ENCODE peak calls at places on chromosomes 13 and 19, in ten cellular contexts. O is stimulated activated CD8-positive, alpha-beta memory T cell treated with anti-CD3 and anti-CD28 coated beads, Interleukin-7, amount 100 ng/mL, for 1 hour; X is psoas muscle; B is breast epithelium; M is EL; W is activated T-helper 2 cell treated with anti-CD3 and anti-CD28 coated beads, Interferon-gamma antibody, Interleukin-2, Interleukin-4, amounts not matched to agents 10 μg/mL and 5 μg/mL and 100 μg/mL, durations not matched to agents 14 hours and 24 hours and 36 hours; U is islet precursor cell; F is epithelial cell of prostate; A is activated CD8-positive, alpha-beta T cell treated with anti-CD3 and anti-CD28 coated beads for 36 hours; E is effector memory CD8-positive, alpha-beta T cell. Q is an unnamed sample.

GRCh38 chr13:30870916-30871712 is 35.0 kb upstream of the MEDAG start:
- DNase-seq in O (no peak), X (no peak), B (no peak), M (no peak), W (no peak), U (no peak), F (no peak), A (no peak), E (no peak), Q (no peak)

GRCh38 chr13:92994056-92994455 is 232.6 kb upstream of the GPC6 start:
- DNase-seq in O (no peak), X (no peak), B (no peak), M (peak; percentile 45), W (no peak), U (no peak), F (peak; percentile 10), A (no peak), E (no peak), Q (no peak)

GRCh38 chr13:46010148-46010547 is 42.4 kb downstream of the ZC3H13 start:
- DNase-seq in O (no peak), X (no peak), B (no peak), M (no peak), W (no peak), U (no peak), F (no peak), A (no peak), E (no peak), Q (no peak)

GRCh38 chr19:38921420-38922274 is 8.9 kb downstream of the SARS2 start:
- DNase-seq in O (no peak), X (no peak), B (no peak), M (no peak), W (no peak), U (no peak), F (no peak), A (no peak), E (no peak), Q (no peak)

GRCh38 chr13:85170372-85170771 is 628.8 kb downstream of the SLITRK6 start:
- DNase-seq in O (no peak), X (no peak), B (no peak), M (no peak), W (no peak), U (no peak), F (no peak), A (no peak), E (no peak), Q (no peak)

GRCh38 chr19:10251792-10252694 is at the start of gene MRPL4:
- DNase-seq in O (peak; percentile 80), X (peak; percentile 97), B (peak; percentile 95), M (peak; percentile 99), W (peak; percentile 97), U (peak; percentile 99), F (peak; percentile 93), A (peak; percentile 99), E (peak; percentile 94), Q (peak; percentile 98)

GRCh38 chr13:75870397-75870801 is 234.3 kb downstream of the LMO7 start:
- DNase-seq in O (no peak), X (no peak), B (no peak), M (peak; percentile 47), W (peak; percentile 10), U (no peak), F (no peak), A (peak; percentile 6), E (peak; percentile 18), Q (peak; percentile 41)

GRCh38 chr13:99808786-99809185 is 162.8 kb downstream of the ZIC5 start:
- DNase-seq in O (no peak), X (no peak), B (no peak), M (no peak), W (no peak), U (no peak), F (no peak), A (no peak), E (no peak), Q (no peak)

GRCh38 chr13:30766957-30767603 is 31.7 kb downstream of the ALOX5AP start:
- DNase-seq in O (no peak), X (no peak), B (no peak), M (no peak), W (no peak), U (no peak), F (no peak), A (peak; percentile 31), E (peak; percentile 38), Q (peak; percentile 29)

GRCh38 chr13:112062619-112063308 is 4.2 kb upstream of the SOX1 start:
- DNase-seq in O (no peak), X (no peak), B (no peak), M (no peak), W (no peak), U (peak; percentile 77), F (no peak), A (no peak), E (no peak), Q (no peak)

GRCh38 chr19:15424692-15425272 is 6.0 kb upstream of the AKAP8L start:
- DNase-seq in O (no peak), X (peak; percentile 42), B (no peak), M (no peak), W (no peak), U (no peak), F (no peak), A (no peak), E (no peak), Q (no peak)

GRCh38 chr19:2329162-2329505 is 650 bp downstream of the SPPL2B start:
- DNase-seq in O (no peak), X (no peak), B (no peak), M (no peak), W (no peak), U (no peak), F (no peak), A (no peak), E (no peak), Q (no peak)

GRCh38 chr13:75550159-75550567 is 572 bp downstream of the UCHL3 start:
- DNase-seq in O (no peak), X (no peak), B (no peak), M (peak; percentile 83), W (no peak), U (peak; percentile 56), F (peak; percentile 45), A (peak; percentile 59), E (no peak), Q (no peak)

GRCh38 chr19:30602661-30603322 is 230.6 kb downstream of the ZNF536 start:
- DNase-seq in O (no peak), X (no peak), B (no peak), M (no peak), W (no peak), U (peak; percentile 36), F (no peak), A (no peak), E (no peak), Q (no peak)

GRCh38 chr13:41563501-41564001 is 106.2 kb downstream of the RGCC start:
- DNase-seq in O (no peak), X (no peak), B (no peak), M (peak; percentile 41), W (no peak), U (no peak), F (no peak), A (no peak), E (no peak), Q (no peak)

GRCh38 chr19:16044746-16045145 is 31.5 kb upstream of the TPM4 start:
- DNase-seq in O (no peak), X (no peak), B (no peak), M (no peak), W (no peak), U (no peak), F (no peak), A (no peak), E (no peak), Q (no peak)

GRCh38 chr19:14542721-14543328 is 13.4 kb downstream of the TECR start:
- DNase-seq in O (no peak), X (no peak), B (no peak), M (peak; percentile 34), W (no peak), U (peak; percentile 53), F (no peak), A (no peak), E (no peak), Q (no peak)

Q was measured in CD4-positive, alpha-beta memory T cell.